ENCODE peak calls at places on chromosomes 7 and 10, in ten cellular contexts. J is NCI-H1694; F is naive B cell; L is AML-193; E is GM20000; B is brain microvascular endothelial cell; D is right cardiac atrium; O is kidney epithelial cell; U is neuronal stem cell; Y is stimulated activated CD8-positive, alpha-beta memory T cell treated with anti-CD3 and anti-CD28 coated beads, Interleukin-15, amount 100 ng/mL, for 24 hours. S is an unnamed sample.
A peak's percentile ranks its signal among the peaks of the same experiment; 100 is the strongest.

GRCh38 chr10:67665491-67665890 is 30.5 kb downstream of the CTNNA3 start:
- DNase-seq in J (no peak), F (no peak), L (no peak), E (no peak), B (no peak), D (no peak), O (no peak), U (no peak), Y (no peak), S (no peak)

GRCh38 chr10:32963102-32963501 is 5.1 kb upstream of the ITGB1 start:
- DNase-seq in J (no peak), F (no peak), L (no peak), E (no peak), B (peak; percentile 68), D (no peak), O (no peak), U (no peak), Y (no peak), S (no peak)

GRCh38 chr7:1531979-1532455 is 1.5 kb downstream of the MAFK start:
- DNase-seq in J (no peak), F (no peak), L (no peak), E (no peak), B (no peak), D (no peak), O (no peak), U (no peak), Y (no peak), S (no peak)

GRCh38 chr7:140904081-140904480 is 20.6 kb downstream of the BRAF start:
- DNase-seq in J (no peak), F (no peak), L (no peak), E (no peak), B (peak; percentile 16), D (no peak), O (no peak), U (no peak), Y (no peak), S (no peak)

GRCh38 chr10:60399343-60399742 is 9.7 kb upstream of the ANK3 start:
- DNase-seq in J (peak; percentile 64), F (no peak), L (no peak), E (no peak), B (no peak), D (no peak), O (no peak), U (no peak), Y (no peak), S (no peak)

GRCh38 chr10:3754727-3755439 is 30.1 kb downstream of the KLF6 start:
- DNase-seq in J (no peak), F (no peak), L (no peak), E (no peak), B (peak; percentile 90), D (no peak), O (peak; percentile 95), U (no peak), Y (no peak), S (no peak)

GRCh38 chr10:132657737-132658136 is 120.2 kb downstream of the INPP5A start:
- DNase-seq in J (no peak), F (no peak), L (no peak), E (no peak), B (no peak), D (no peak), O (no peak), U (no peak), Y (no peak), S (no peak)

GRCh38 chr7:37970211-37970610 is 49.8 kb downstream of the EPDR1 start:
- DNase-seq in J (no peak), F (no peak), L (no peak), E (no peak), B (no peak), D (no peak), O (no peak), U (no peak), Y (no peak), S (no peak)

GRCh38 chr7:39826166-39826565 is 123.9 kb upstream of the CDK13 start:
- DNase-seq in J (no peak), F (no peak), L (no peak), E (no peak), B (no peak), D (no peak), O (no peak), U (no peak), Y (no peak), S (no peak)

GRCh38 chr7:87875151-87876039 is 765 bp downstream of the SLC25A40 start:
- DNase-seq in J (no peak), F (peak; percentile 4), L (no peak), E (peak; percentile 36), B (no peak), D (peak; percentile 65), O (no peak), U (no peak), Y (no peak), S (peak; percentile 21)

GRCh38 chr7:149459540-149460433 is 1.1 kb downstream of the ZNF777 start:
- DNase-seq in J (no peak), F (no peak), L (no peak), E (peak; percentile 85), B (no peak), D (peak; percentile 56), O (no peak), U (peak; percentile 8), Y (no peak), S (peak; percentile 19)

GRCh38 chr10:95454940-95455339 is 106.2 kb downstream of the SORBS1 start:
- DNase-seq in J (no peak), F (no peak), L (no peak), E (no peak), B (no peak), D (no peak), O (no peak), U (no peak), Y (no peak), S (no peak)

GRCh38 chr10:33116293-33116697 is 158.3 kb upstream of the ITGB1 start:
- DNase-seq in J (peak; percentile 32), F (no peak), L (no peak), E (no peak), B (peak; percentile 59), D (no peak), O (no peak), U (peak; percentile 40), Y (no peak), S (peak; percentile 52)

GRCh38 chr7:155482511-155483183 is 24.7 kb downstream of the EN2 start:
- DNase-seq in J (no peak), F (no peak), L (no peak), E (no peak), B (no peak), D (no peak), O (no peak), U (no peak), Y (no peak), S (no peak)

GRCh38 chr7:141585592-141586510 is 34.6 kb downstream of the AGK start:
- DNase-seq in J (no peak), F (no peak), L (no peak), E (peak; percentile 49), B (peak; percentile 94), D (no peak), O (peak; percentile 79), U (no peak), Y (no peak), S (no peak)

GRCh38 chr7:147984265-147984664 is 606.3 kb upstream of the C7orf33 start:
- DNase-seq in J (no peak), F (no peak), L (no peak), E (no peak), B (no peak), D (no peak), O (no peak), U (no peak), Y (no peak), S (no peak)

GRCh38 chr10:37682617-37683016 is 174.8 kb downstream of the ZNF248 start:
- DNase-seq in J (no peak), F (no peak), L (no peak), E (no peak), B (no peak), D (no peak), O (no peak), U (no peak), Y (no peak), S (no peak)